ENCODE peak calls at places on chromosome 20, in four cellular contexts. One of them, this sample, is unnamed.

GRCh38 chr20:33552519-33552918 is 62.6 kb downstream of the CBFA2T2 start:
- DNase-seq in nephron progenitor cell: no peak
- DNase-seq in GM04504: no peak
- DNase-seq in cardiac fibroblast: no peak
- DNase-seq in this sample: no peak

GRCh38 chr20:10427060-10427692 is 6.8 kb downstream of the MKKS start:
- DNase-seq in nephron progenitor cell: peak
- DNase-seq in GM04504: no peak
- DNase-seq in cardiac fibroblast: peak
- DNase-seq in this sample: peak

GRCh38 chr20:38354227-38354626 is 7.9 kb downstream of the LBP start:
- DNase-seq in nephron progenitor cell: no peak
- DNase-seq in GM04504: no peak
- DNase-seq in cardiac fibroblast: no peak
- DNase-seq in this sample: no peak

GRCh38 chr20:32018269-32019155 is 8.3 kb downstream of the CCM2L start:
- DNase-seq in nephron progenitor cell: peak
- DNase-seq in GM04504: no peak
- DNase-seq in cardiac fibroblast: no peak
- DNase-seq in this sample: peak

GRCh38 chr20:46152824-46153586 is 34.9 kb downstream of the CD40 start:
- DNase-seq in nephron progenitor cell: no peak
- DNase-seq in GM04504: no peak
- DNase-seq in cardiac fibroblast: no peak
- DNase-seq in this sample: no peak

GRCh38 chr20:1087311-1087710 is 31.1 kb upstream of the PSMF1 start:
- DNase-seq in nephron progenitor cell: no peak
- DNase-seq in GM04504: no peak
- DNase-seq in cardiac fibroblast: no peak
- DNase-seq in this sample: no peak

GRCh38 chr20:44657875-44658274 is 6.4 kb upstream of the ADA start:
- DNase-seq in nephron progenitor cell: no peak
- DNase-seq in GM04504: no peak
- DNase-seq in cardiac fibroblast: no peak
- DNase-seq in this sample: no peak

GRCh38 chr20:5191829-5192569 is 65.2 kb downstream of the CDS2 start:
- DNase-seq in nephron progenitor cell: peak
- DNase-seq in GM04504: no peak
- DNase-seq in cardiac fibroblast: peak
- DNase-seq in this sample: peak

GRCh38 chr20:17833036-17833674 is 133.4 kb downstream of the BANF2 start:
- DNase-seq in nephron progenitor cell: no peak
- DNase-seq in GM04504: no peak
- DNase-seq in cardiac fibroblast: peak
- DNase-seq in this sample: no peak

GRCh38 chr20:19251958-19252669 is 39.7 kb downstream of the SLC24A3 start:
- DNase-seq in nephron progenitor cell: no peak
- DNase-seq in GM04504: no peak
- DNase-seq in cardiac fibroblast: no peak
- DNase-seq in this sample: no peak

GRCh38 chr20:46053416-46053815 is 24.4 kb downstream of the SLC12A5 start:
- DNase-seq in nephron progenitor cell: no peak
- DNase-seq in GM04504: no peak
- DNase-seq in cardiac fibroblast: no peak
- DNase-seq in this sample: no peak

GRCh38 chr20:59577037-59577808 is 27.1 kb upstream of the PHACTR3 start:
- DNase-seq in nephron progenitor cell: peak
- DNase-seq in GM04504: no peak
- DNase-seq in cardiac fibroblast: no peak
- DNase-seq in this sample: no peak

This sample was measured in neuronal stem cell.